ENCODE peak calls at places on chromosomes 16 and 17, in seven cellular contexts. X is activated T-cell treated with anti-CD3 and anti-CD28 coated beads for 1 hour; I is naive thymus-derived CD4-positive, alpha-beta T cell; Q is naive thymus-derived CD8-positive, alpha-beta T cell; Y is activated CD8-positive, alpha-beta memory T cell treated with anti-CD3 and anti-CD28 coated beads for 1 hour; D is RCC 7860; V is Calu3. W is an unnamed sample.
A peak's percentile ranks its signal among the peaks of the same experiment; 100 is the strongest.

GRCh38 chr16:56993204-56993603 is 3.8 kb downstream of the NLRC5 start:
- DNase-seq in X (no peak), D (no peak), Q (no peak), Y (no peak), V (no peak), I (no peak), W (no peak)

GRCh38 chr16:31568577-31569359 is 41.1 kb downstream of the AHSP start:
- DNase-seq in I (no peak), Y (no peak), Q (no peak), D (no peak), X (no peak), V (no peak), W (no peak)

GRCh38 chr17:40480501-40481003 is 20.9 kb downstream of the TNS4 start:
- DNase-seq in Q (peak; percentile 52), I (peak; percentile 59), Y (peak; percentile 65), V (peak; percentile 91), D (no peak), X (peak; percentile 60), W (peak; percentile 71)

GRCh38 chr16:180921-181667 is 835 bp downstream of the HBQ1 start:
- DNase-seq in X (peak; percentile 81), V (peak; percentile 86), Q (peak; percentile 87), D (peak; percentile 18), I (peak; percentile 85), Y (peak; percentile 55), W (peak; percentile 87)

GRCh38 chr17:51419476-51419875 is 159.1 kb downstream of the UTP18 start:
- DNase-seq in X (no peak), I (no peak), Y (no peak), Q (no peak), V (peak; percentile 27), D (no peak), W (no peak)

GRCh38 chr17:74786411-74787097 is 10.4 kb upstream of the NAT9 start:
- DNase-seq in Q (no peak), X (no peak), I (no peak), Y (no peak), V (no peak), D (no peak), W (no peak)

GRCh38 chr16:53542283-53542682 is 39.3 kb upstream of the AKTIP start:
- DNase-seq in V (no peak), Q (no peak), D (no peak), X (no peak), Y (no peak), I (no peak), W (no peak)

GRCh38 chr17:73200476-73200875 is 7.6 kb downstream of the COG1 start:
- DNase-seq in X (no peak), V (no peak), I (no peak), Y (no peak), D (no peak), Q (no peak), W (no peak)

W was measured in activated CD4-positive, CD25-positive, alpha-beta regulatory T cell treated with anti-CD3 and anti-CD28 coated beads, Interleukin-2, amount 50 U/mL, for 72 hours.